ENCODE peak calls at places on chromosomes 6 and 20, in eight cellular contexts. U is GM23248; T is heart right ventricle; F is heart left ventricle; Z is astrocyte; X is CD8-positive, alpha-beta T cell; S is adipocyte; Y is neuronal stem cell. B is an unnamed sample. For H3K36me3, the result is how much of the 10 kb centered on the place peaks cover.

GRCh38 chr20:31919756-31920155 is 32.1 kb downstream of the PDRG1 start:
- DNase-seq in T (no peak), U (no peak), X (no peak), Z (no peak), Y (no peak), S (no peak), F (no peak), B (no peak)

GRCh38 chr6:146289816-146290588 is 253.6 kb upstream of the RAB32 start:
- DNase-seq in T (no peak), Y (no peak), X (no peak), S (peak), U (peak), Z (peak), F (peak), B (peak)

GRCh38 chr20:4150095-4150492 is 134.7 kb upstream of the RNF24 start:
- DNase-seq in F (no peak), U (peak), S (peak), Y (no peak), X (no peak), Z (peak), T (no peak), B (no peak)

GRCh38 chr6:72084992-72085569 is 198.7 kb downstream of the RIMS1 start:
- DNase-seq in T (no peak), X (no peak), S (peak), Z (peak), F (no peak), U (peak), Y (peak), B (peak)

GRCh38 chr6:66662196-66662595 is 955.2 kb upstream of the EYS start:
- DNase-seq in U (peak), Z (peak), Y (no peak), T (no peak), S (peak), X (no peak), F (no peak), B (peak)

GRCh38 chr6:36735110-36735971 is 37.7 kb downstream of the RAB44 start:
- DNase-seq in Z (peak), F (peak), X (no peak), T (peak), S (peak), U (peak), Y (no peak), B (peak)

GRCh38 chr20:48773837-48774418 is 53.9 kb downstream of the PREX1 start:
- DNase-seq in X (no peak), F (no peak), U (no peak), Z (no peak), S (no peak), T (no peak), Y (no peak), B (no peak)

GRCh38 chr20:16607364-16608264 is 34.4 kb upstream of the KIF16B start:
- DNase-seq in Y (no peak), Z (no peak), F (no peak), U (no peak), T (no peak), X (no peak), S (no peak), B (no peak)

GRCh38 chr20:21767739-21768223 is 62.3 kb downstream of the PAX1 start:
- DNase-seq in T (no peak), U (no peak), Y (peak), Z (no peak), X (no peak), S (no peak), F (no peak), B (no peak)

GRCh38 chr6:23277521-23278227 is 708.3 kb downstream of the HDGFL1 start:
- DNase-seq in Z (no peak), F (no peak), X (no peak), S (no peak), U (no peak), T (no peak), Y (no peak), B (no peak)

GRCh38 chr20:1888796-1889463 is 6.3 kb upstream of the SIRPA start:
- DNase-seq in X (no peak), Z (no peak), T (no peak), Y (no peak), F (no peak), S (peak), U (peak), B (peak)

GRCh38 chr6:64249129-64249528 is 613.5 kb downstream of the PHF3 start:
- DNase-seq in Z (peak), T (no peak), U (no peak), S (peak), Y (no peak), X (no peak), F (no peak), B (peak)

GRCh38 chr6:45899683-45899946 is 116.0 kb downstream of the CLIC5 start:
- DNase-seq in S (no peak), Y (no peak), U (no peak), X (no peak), F (no peak), T (no peak), Z (no peak), B (no peak)

GRCh38 chr6:147738516-147739187 is 230.2 kb downstream of the SAMD5 start:
- DNase-seq in Y (no peak), U (no peak), F (peak), X (no peak), Z (peak), S (peak), T (no peak), B (no peak)

GRCh38 chr6:66421570-66421969 is 714.5 kb upstream of the EYS start:
- DNase-seq in S (peak), Z (no peak), X (no peak), U (no peak), T (no peak), F (no peak), Y (no peak), B (no peak)

GRCh38 chr6:34350100-34350936 is 42.2 kb downstream of the NUDT3 start:
- DNase-seq in Y (no peak), S (no peak), T (no peak), X (no peak), Z (no peak), U (no peak), F (no peak), B (no peak)

GRCh38 chr20:45209924-45210323 is 3.1 kb downstream of the SEMG1 start:
- DNase-seq in F (no peak), T (no peak), X (no peak), Z (no peak), Y (no peak), U (no peak), S (no peak), B (no peak)

GRCh38 chr20:36775196-36775595 is 1.6 kb upstream of the DSN1 start:
- DNase-seq in X (no peak), U (peak), T (no peak), Z (no peak), S (no peak), F (no peak), Y (no peak), B (no peak)

GRCh38 chr20:1107176-1107575 is 11.2 kb upstream of the PSMF1 start:
- DNase-seq in Y (no peak), X (no peak), S (no peak), U (no peak), Z (no peak), F (no peak), T (no peak), B (no peak)

GRCh38 chr6:96934087-96934486 is 9.6 kb downstream of the KLHL32 start:
- DNase-seq in Y (no peak), S (no peak), F (no peak), Z (no peak), X (no peak), T (no peak), U (no peak), B (no peak)

GRCh38 chr6:156720739-156721714 is 56.2 kb upstream of the ARID1B start:
- DNase-seq in X (no peak), Z (no peak), U (peak), F (peak), T (no peak), Y (no peak), S (peak), B (peak)

GRCh38 chr6:164098857-164099534 is 684.5 kb downstream of the QKI start:
- DNase-seq in X (no peak), F (peak), Z (peak), T (peak), S (no peak), Y (no peak), U (no peak), B (peak)

GRCh38 chr6:140590641-140591040 is 1216.2 kb upstream of the CITED2 start:
- DNase-seq in X (no peak), U (peak), F (no peak), S (peak), T (no peak), Z (no peak), Y (no peak), B (peak)

GRCh38 chr6:170575250-170575649 is 9.2 kb downstream of the PDCD2 start:
- DNase-seq in Z (no peak), T (no peak), Y (no peak), U (peak), X (no peak), S (peak), F (no peak), B (peak)

GRCh38 chr20:63664861-63665594 is 6.9 kb downstream of the RTEL1 start:
- DNase-seq in Y (peak), X (no peak), U (no peak), F (no peak), Z (no peak), T (no peak), S (no peak), B (no peak)

GRCh38 chr20:31860431-31861345 is 9.6 kb downstream of the DUSP15 start:
- DNase-seq in S (no peak), Z (no peak), F (peak), T (no peak), Y (peak), X (no peak), U (peak), B (peak)

DNA sequence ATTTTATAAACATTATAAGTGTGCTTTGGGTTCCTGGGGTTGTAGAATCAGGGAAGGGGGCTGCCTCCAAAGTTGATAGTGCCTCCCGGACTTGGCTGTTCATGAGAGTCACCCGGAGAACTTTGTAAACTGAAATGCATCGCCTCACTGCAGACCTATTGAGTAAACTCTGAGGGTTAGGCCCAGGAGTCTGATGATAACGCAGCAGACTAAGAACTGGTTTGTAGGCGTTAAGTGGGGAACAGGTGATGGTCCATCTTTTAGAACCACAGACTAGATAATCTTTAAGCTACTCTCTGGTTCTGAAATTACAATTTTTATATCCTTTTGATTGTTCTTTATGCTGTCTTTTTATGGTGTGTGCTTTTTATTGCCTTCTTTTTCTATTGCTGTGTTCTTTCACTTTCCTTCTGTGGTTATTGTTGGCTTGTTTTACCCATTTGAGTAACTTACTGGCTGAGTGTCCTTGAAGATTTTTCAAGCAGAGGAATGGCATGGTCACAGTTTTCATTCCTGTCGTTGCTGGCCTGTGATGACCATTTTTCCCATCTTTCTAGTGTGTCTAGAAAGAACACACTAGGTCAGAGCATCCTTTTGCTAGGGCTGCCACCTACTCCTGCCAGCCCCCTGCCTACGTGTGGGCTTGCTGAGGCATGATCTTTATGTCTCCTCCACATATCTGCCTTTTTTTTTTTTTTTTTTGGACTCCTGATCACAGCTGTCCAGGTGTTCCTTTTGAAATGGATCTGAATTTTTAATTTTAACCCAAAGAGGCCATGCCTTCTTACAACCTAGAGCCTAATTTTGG is 30.9 kb downstream of the LRRC1 start:
- DNase-seq in F (no peak), Z (no peak), T (no peak), Y (no peak), X (no peak), S (no peak), U (peak), B (no peak)
- H3K4me3 ChIP-seq in F (no peak), Z (no peak), T (no peak), Y (no peak), X (no peak), S (peak), U (no peak), B (no peak)

DNA sequence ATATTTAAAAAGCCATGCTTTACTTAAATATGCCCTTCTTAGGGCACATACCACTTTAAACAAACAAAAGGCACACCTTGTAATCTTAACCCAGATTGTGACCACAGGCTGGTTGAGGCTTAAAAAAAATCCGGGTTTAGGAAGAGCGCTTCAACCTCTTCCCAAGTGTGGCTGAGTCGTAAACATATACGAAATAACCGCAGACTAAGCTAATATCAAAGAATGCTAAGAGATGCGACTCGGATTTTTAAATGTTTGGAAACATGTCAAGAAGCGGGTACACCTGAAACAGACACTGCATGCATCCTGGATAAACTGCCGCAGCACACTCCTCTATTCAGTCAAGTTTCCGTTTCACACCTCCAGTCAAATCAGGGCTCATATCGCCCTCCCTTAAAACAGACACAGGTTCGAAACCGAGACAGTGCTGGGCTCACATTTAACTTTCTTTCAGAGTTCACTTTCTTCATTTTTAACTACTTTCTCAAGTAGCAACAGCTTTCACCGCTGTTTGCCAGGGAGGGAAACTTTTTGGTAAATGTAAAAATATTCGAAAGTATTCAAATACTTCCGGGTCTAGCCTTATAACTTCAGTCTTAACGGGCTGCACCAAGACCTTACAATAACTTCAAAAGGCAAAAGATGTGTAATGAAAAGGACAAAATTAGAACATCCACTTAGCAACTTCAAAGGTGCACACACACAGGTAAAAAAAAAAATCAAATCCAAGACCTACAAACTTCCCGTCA is 1.3 kb downstream of the DEK start:
- DNase-seq in X (peak), U (peak), T (no peak), Z (no peak), Y (no peak), F (no peak), S (peak), B (peak)
- H3K36me3 ChIP-seq in X (under half), U (under half), T (under half), Z (under half), Y (half or more), F (under half), S (under half), B (under half)

GRCh38 chr6:17101422-17102257 is at the start of gene STMND1:
- DNase-seq in U (peak), S (peak), F (peak), Y (peak), T (peak), Z (peak), X (no peak), B (peak)
- H3K4me3 ChIP-seq in U (peak), S (peak), F (peak), Y (peak), T (peak), Z (peak), X (no peak), B (peak)

GRCh38 chr6:43359381-43359780 is 10.1 kb downstream of the ZNF318 start:
- DNase-seq in T (no peak), U (peak), Z (no peak), Y (no peak), X (no peak), S (peak), F (no peak), B (peak)
- H3K36me3 ChIP-seq in T (half or more), U (under half), Z (under half), Y (half or more), X (under half), S (half or more), F (half or more), B (under half)

GRCh38 chr6:125780540-125781306 is 10.0 kb upstream of the NCOA7 start:
- DNase-seq in F (peak), T (peak), Z (peak), X (peak), S (peak), Y (peak), U (peak), B (peak)

GRCh38 chr6:125784365-125784764 is 6.4 kb upstream of the NCOA7 start:
- DNase-seq in S (peak), Y (no peak), T (no peak), Z (no peak), U (peak), F (no peak), X (no peak), B (no peak)

GRCh38 chr6:125779924-125780539 is 10.7 kb upstream of the NCOA7 start:
- DNase-seq in Z (peak), S (peak), F (peak), X (peak), T (peak), U (peak), Y (peak), B (peak)

DNA sequence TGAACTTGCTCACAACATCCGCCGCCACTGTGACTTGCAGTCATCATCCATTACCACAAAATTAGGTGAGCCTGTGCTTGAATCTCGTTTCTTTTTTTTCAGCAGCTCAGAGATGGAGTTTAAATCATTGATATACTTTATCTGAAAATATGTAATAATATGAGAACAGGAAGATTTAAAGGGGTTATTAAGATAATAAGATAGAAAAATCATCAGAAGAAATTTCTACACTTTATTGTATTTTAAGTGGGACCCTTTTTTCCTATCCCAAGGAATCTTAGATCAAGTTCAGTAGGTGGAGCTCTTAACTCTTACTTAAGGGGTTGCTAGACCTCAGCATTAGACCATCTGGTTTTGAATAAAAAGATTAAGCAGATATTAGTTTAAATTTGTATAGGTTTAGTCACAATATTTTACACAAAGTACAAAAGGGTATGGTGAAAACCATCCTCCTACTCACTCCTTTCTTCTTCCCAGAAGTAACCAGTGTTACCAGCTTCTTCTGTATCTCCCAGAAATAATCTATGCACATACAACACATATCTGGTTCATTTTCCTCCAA is 9.4 kb upstream of the NCOA7 start:
- DNase-seq in U (peak), F (no peak), T (no peak), Y (no peak), Z (peak), S (peak), X (peak), B (no peak)
- H3K4me3 ChIP-seq in U (peak), F (peak), T (peak), Y (peak), Z (peak), S (peak), X (peak), B (peak)

GRCh38 chr6:15473174-15473573 is 189.7 kb downstream of the DTNBP1 start:
- DNase-seq in Z (no peak), S (no peak), Y (no peak), T (no peak), X (no peak), U (no peak), F (no peak), B (no peak)

GRCh38 chr6:15474196-15474595 is 188.6 kb downstream of the DTNBP1 start:
- DNase-seq in U (peak), X (no peak), F (no peak), Z (peak), S (peak), Y (no peak), T (no peak), B (peak)

GRCh38 chr6:15472626-15473025 is 190.2 kb downstream of the DTNBP1 start:
- DNase-seq in Z (no peak), U (no peak), S (no peak), X (no peak), Y (no peak), F (no peak), T (no peak), B (no peak)

GRCh38 chr6:15475261-15475660 is 187.6 kb downstream of the DTNBP1 start:
- DNase-seq in Y (no peak), T (no peak), X (no peak), S (no peak), Z (no peak), F (no peak), U (no peak), B (no peak)

GRCh38 chr6:15473741-15474161 is 189.1 kb downstream of the DTNBP1 start:
- DNase-seq in X (no peak), Y (no peak), T (no peak), U (peak), Z (peak), S (peak), F (peak), B (peak)
- H3K36me3 ChIP-seq in X (under half), Y (half or more), T (under half), U (under half), Z (under half), S (under half), F (under half), B (under half)

B was measured in bronchial epithelial cell.